ENCODE peak calls at places on chromosomes 11 and 22, in six cellular contexts. P, G, M, X, I and N are unnamed samples.
A peak's percentile ranks its signal among the peaks of the same experiment; 100 is the strongest.

GRCh38 chr11:65593518-65594414 is 1.8 kb downstream of the KCNK7 start:
- DNase-seq in P (no peak), G (no peak), M (no peak), X (peak; percentile 34), I (no peak), N (no peak)

GRCh38 chr11:20042717-20043392 is 117.4 kb downstream of the DBX1 start:
- DNase-seq in P (no peak), G (no peak), M (no peak), X (no peak), I (no peak), N (no peak)

GRCh38 chr11:208177-208916 is 839 bp downstream of the RIC8A start:
- DNase-seq in P (peak; percentile 78), G (peak; percentile 82), M (peak; percentile 80), X (peak; percentile 82), I (peak; percentile 85), N (peak; percentile 71)

GRCh38 chr11:129639300-129639699 is 176.3 kb upstream of the TMEM45B start:
- DNase-seq in P (no peak), G (peak; percentile 11), M (no peak), X (no peak), I (no peak), N (no peak)

GRCh38 chr22:31327786-31328544 is 18.2 kb downstream of the PATZ1 start:
- DNase-seq in P (no peak), G (no peak), M (no peak), X (no peak), I (no peak), N (no peak)

GRCh38 chr11:75733346-75734107 is 15.9 kb downstream of the MOGAT2 start:
- DNase-seq in P (no peak), G (peak; percentile 22), M (no peak), X (no peak), I (no peak), N (no peak)

GRCh38 chr11:35791088-35791958 is 128.7 kb downstream of the TRIM44 start:
- DNase-seq in P (no peak), G (peak; percentile 41), M (no peak), X (no peak), I (no peak), N (no peak)

GRCh38 chr22:39727541-39727940 is 157.0 kb downstream of the CACNA1I start:
- DNase-seq in P (no peak), G (no peak), M (no peak), X (no peak), I (no peak), N (no peak)

GRCh38 chr11:123060265-123061000 is 1.5 kb downstream of the HSPA8 start:
- DNase-seq in P (peak; percentile 48), G (no peak), M (no peak), X (no peak), I (no peak), N (no peak)

GRCh38 chr22:22856885-22857606 is 30.6 kb upstream of the IGLL5 start:
- DNase-seq in P (no peak), G (no peak), M (no peak), X (no peak), I (no peak), N (no peak)

GRCh38 chr11:118202599-118203422 is 22.0 kb downstream of the JAML start:
- DNase-seq in P (no peak), G (no peak), M (peak; percentile 56), X (no peak), I (peak; percentile 89), N (no peak)

GRCh38 chr22:39149915-39150847 is 2.3 kb downstream of the CBX7 start:
- DNase-seq in P (no peak), G (no peak), M (no peak), X (no peak), I (no peak), N (no peak)

GRCh38 chr11:43789700-43790443 is 90.8 kb upstream of the ALKBH3 start:
- DNase-seq in P (no peak), G (no peak), M (no peak), X (no peak), I (no peak), N (no peak)

GRCh38 chr11:122365545-122366380 is 249.7 kb upstream of the BLID start:
- DNase-seq in P (peak; percentile 68), G (no peak), M (no peak), X (no peak), I (no peak), N (no peak)

GRCh38 chr11:71204294-71204693 is 48.1 kb downstream of the SHANK2 start:
- DNase-seq in P (no peak), G (no peak), M (no peak), X (no peak), I (peak; percentile 17), N (no peak)

GRCh38 chr11:121152764-121153163 is 51.7 kb downstream of the TECTA start:
- DNase-seq in P (no peak), G (peak; percentile 89), M (no peak), X (no peak), I (no peak), N (no peak)

GRCh38 chr11:67664696-67665536 is 9.5 kb downstream of the ALDH3B2 start:
- DNase-seq in P (no peak), G (no peak), M (no peak), X (no peak), I (no peak), N (no peak)

GRCh38 chr11:17267576-17267975 is 9.0 kb upstream of the NUCB2 start:
- DNase-seq in P (no peak), G (no peak), M (no peak), X (no peak), I (no peak), N (no peak)

GRCh38 chr22:27086728-27087450 is 429.5 kb downstream of the MIAT start:
- DNase-seq in P (no peak), G (no peak), M (no peak), X (no peak), I (no peak), N (no peak)

GRCh38 chr11:58629857-58630256 is 7.4 kb downstream of the CNTF start:
- DNase-seq in P (no peak), G (no peak), M (no peak), X (no peak), I (no peak), N (no peak)

GRCh38 chr22:25629613-25630012 is 65.1 kb downstream of the GRK3 start:
- DNase-seq in P (no peak), G (no peak), M (no peak), X (no peak), I (no peak), N (no peak)

GRCh38 chr11:112369916-112370315 is 109.3 kb upstream of the PLET1 start:
- DNase-seq in P (no peak), G (no peak), M (no peak), X (no peak), I (no peak), N (no peak)

GRCh38 chr22:50040717-50041116 is 17.4 kb downstream of the TTLL8 start:
- DNase-seq in P (no peak), G (no peak), M (no peak), X (no peak), I (no peak), N (no peak)

GRCh38 chr11:108958446-108959123 is 293.7 kb downstream of the DDX10 start:
- DNase-seq in P (no peak), G (no peak), M (no peak), X (no peak), I (no peak), N (no peak)

GRCh38 chr22:22362939-22363338 is 118.4 kb downstream of the VPREB1 start:
- DNase-seq in P (no peak), G (no peak), M (no peak), X (no peak), I (no peak), N (no peak)

GRCh38 chr22:30691204-30691603 is 3.5 kb upstream of the OSBP2 start:
- DNase-seq in P (no peak), G (no peak), M (no peak), X (no peak), I (no peak), N (no peak)

GRCh38 chr11:128687321-128687720 is 6.6 kb upstream of the FLI1 start:
- DNase-seq in P (no peak), G (no peak), M (no peak), X (peak; percentile 27), I (no peak), N (no peak)

GRCh38 chr11:64859542-64860414 is 15.3 kb upstream of the CDC42BPG start:
- DNase-seq in P (no peak), G (no peak), M (peak; percentile 59), X (no peak), I (no peak), N (peak; percentile 94)

GRCh38 chr11:78806214-78807004 is 231.7 kb upstream of the NARS2 start:
- DNase-seq in P (no peak), G (no peak), M (no peak), X (no peak), I (no peak), N (no peak)

GRCh38 chr11:131079036-131079435 is 162.8 kb upstream of the SNX19 start:
- DNase-seq in P (no peak), G (no peak), M (no peak), X (no peak), I (no peak), N (no peak)

GRCh38 chr11:132904566-132904965 is 627.7 kb downstream of the OPCML start:
- DNase-seq in P (no peak), G (no peak), M (no peak), X (no peak), I (no peak), N (no peak)

GRCh38 chr22:45101828-45102227 is 61.9 kb upstream of the NUP50 start:
- DNase-seq in P (peak; percentile 64), G (peak; percentile 51), M (peak; percentile 21), X (no peak), I (peak; percentile 64), N (no peak)

GRCh38 chr11:1401656-1402221 is 12.0 kb downstream of the BRSK2 start:
- DNase-seq in P (no peak), G (no peak), M (peak; percentile 45), X (peak; percentile 88), I (peak; percentile 52), N (peak; percentile 6)

GRCh38 chr11:32602657-32603410 is 19.2 kb downstream of the EIF3M start:
- DNase-seq in P (no peak), G (no peak), M (no peak), X (no peak), I (no peak), N (no peak)